ENCODE peak calls at places on chromosomes 4 and X, in nine cellular contexts. A is right cardiac atrium, Z is tibial artery, D is mammary epithelial cell, N is heart right ventricle, V is pancreas, C is tibial nerve, R is WERI-Rb-1, B is A549. K is an unnamed sample.

GRCh38 chrX:136147320-136147901 is at the start of gene FHL1:
- DNase-seq in A (peak; percentile 73), Z (peak; percentile 86), D (no peak), N (peak; percentile 76), V (peak; percentile 33), C (peak; percentile 38), R (peak; percentile 45), B (peak; percentile 18), K (no peak)

GRCh38 chrX:29952016-29952415 is 263.3 kb upstream of the MAGEB2 start:
- DNase-seq in A (no peak), Z (no peak), D (no peak), N (no peak), V (no peak), C (no peak), R (no peak), B (no peak), K (no peak)

GRCh38 chr4:56440983-56441382 is 4.9 kb downstream of the PAICS start:
- DNase-seq in A (no peak), Z (no peak), D (no peak), N (no peak), V (no peak), C (no peak), R (no peak), B (no peak), K (no peak)

GRCh38 chr4:179465131-179465797 is 2023.0 kb upstream of the AGA start:
- DNase-seq in A (no peak), Z (no peak), D (no peak), N (no peak), V (no peak), C (no peak), R (no peak), B (no peak), K (no peak)

GRCh38 chr4:744212-744841 is 38.7 kb downstream of the PCGF3 start:
- DNase-seq in A (no peak), Z (no peak), D (no peak), N (peak; percentile 7), V (no peak), C (no peak), R (no peak), B (no peak), K (no peak)

GRCh38 chr4:121156822-121157769 is 7.0 kb downstream of the TNIP3 start:
- DNase-seq in A (peak; percentile 32), Z (no peak), D (no peak), N (peak; percentile 15), V (peak; percentile 20), C (no peak), R (peak; percentile 55), B (peak; percentile 22), K (no peak)

GRCh38 chrX:123422875-123423274 is 238.8 kb downstream of the GRIA3 start:
- DNase-seq in A (peak; percentile 14), Z (peak; percentile 63), D (peak; percentile 27), N (no peak), V (no peak), C (no peak), R (peak; percentile 18), B (peak; percentile 3), K (no peak)

GRCh38 chr4:185128272-185129119 is 14.6 kb upstream of the SLC25A4 start:
- DNase-seq in A (peak; percentile 37), Z (no peak), D (peak; percentile 20), N (peak; percentile 43), V (no peak), C (no peak), R (no peak), B (peak; percentile 40), K (no peak)

GRCh38 chrX:134177527-134177926 is 59.5 kb upstream of the CCDC160 start:
- DNase-seq in A (no peak), Z (no peak), D (no peak), N (no peak), V (no peak), C (no peak), R (no peak), B (no peak), K (no peak)

GRCh38 chrX:13081385-13082285 is 37.2 kb upstream of the FAM9C start:
- DNase-seq in A (no peak), Z (no peak), D (no peak), N (no peak), V (no peak), C (no peak), R (no peak), B (no peak), K (no peak)

DNA sequence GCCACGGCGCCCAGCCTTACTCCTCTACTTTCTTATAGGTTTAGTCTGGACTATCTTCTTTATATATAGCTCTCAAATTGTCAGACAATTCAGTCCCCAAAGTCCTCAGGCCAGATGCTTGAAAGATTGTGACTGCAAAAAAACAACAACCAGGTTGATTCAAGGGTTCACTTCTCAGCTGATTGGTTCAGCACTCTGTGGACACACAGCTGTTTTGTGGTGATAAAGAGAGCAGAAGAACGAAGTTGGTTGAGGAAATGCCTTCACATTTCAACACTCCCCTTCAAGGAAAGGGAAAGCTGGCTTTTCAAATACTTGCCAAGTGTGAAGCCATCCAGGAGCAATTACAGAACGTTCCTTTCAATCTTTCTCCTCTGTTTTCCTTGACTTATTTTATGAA is 166.8 kb downstream of the SHROOM3 start:
- DNase-seq in A (no peak), Z (no peak), D (no peak), N (no peak), V (no peak), C (no peak), R (no peak), B (no peak), K (no peak)
- H3K4me3 ChIP-seq in A (no peak overlapping the region), Z (no peak overlapping the region), D (no peak overlapping the region), N (no peak overlapping the region), V (no peak overlapping the region), C (no peak overlapping the region), R (no peak overlapping the region), B (no peak overlapping the region), K (no peak overlapping the region)

GRCh38 chr4:14449308-14449707 is 553.0 kb upstream of the CPEB2 start:
- DNase-seq in A (no peak), Z (no peak), D (no peak), N (no peak), V (no peak), C (no peak), R (no peak), B (no peak), K (no peak)

GRCh38 chr4:14441550-14441949 is 560.7 kb upstream of the CPEB2 start:
- DNase-seq in A (no peak), Z (no peak), D (no peak), N (no peak), V (no peak), C (no peak), R (no peak), B (no peak), K (no peak)

GRCh38 chr4:14446904-14447303 is 555.4 kb upstream of the CPEB2 start:
- DNase-seq in A (no peak), Z (no peak), D (no peak), N (no peak), V (no peak), C (no peak), R (no peak), B (no peak), K (no peak)

GRCh38 chr4:14445882-14446281 is 556.4 kb upstream of the CPEB2 start:
- DNase-seq in A (no peak), Z (no peak), D (peak; percentile 87), N (no peak), V (no peak), C (no peak), R (no peak), B (no peak), K (no peak)

DNA sequence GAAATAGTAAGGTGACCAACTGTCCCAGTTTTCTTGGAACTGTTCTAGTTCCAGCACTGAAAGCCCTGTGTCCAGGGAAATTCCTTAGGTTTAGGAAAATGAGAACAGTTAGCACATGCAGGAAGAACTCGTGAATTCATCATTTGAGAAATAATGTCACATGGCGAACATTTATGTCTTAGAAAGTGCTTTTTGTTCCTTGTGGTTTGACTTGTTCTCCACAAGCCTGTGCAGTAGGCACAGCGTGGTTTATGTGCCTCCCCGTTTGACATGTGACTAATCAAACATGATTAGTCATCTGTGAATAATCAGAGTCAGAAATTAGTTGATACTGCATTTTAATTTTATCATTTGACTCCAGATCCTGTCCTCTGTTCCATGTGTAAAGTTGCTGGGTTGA is 556.0 kb upstream of the CPEB2 start:
- DNase-seq in A (no peak), Z (no peak), D (peak; percentile 91), N (no peak), V (no peak), C (no peak), R (no peak), B (no peak), K (no peak)
- H3K9me3 ChIP-seq in A (no peaks in the 10 kb centered on the region), Z (no peaks in the 10 kb centered on the region), D (no peaks in the 10 kb centered on the region), N (no peaks in the 10 kb centered on the region), V (no peaks in the 10 kb centered on the region), C (no peaks in the 10 kb centered on the region), R (no peaks in the 10 kb centered on the region), B (no peaks in the 10 kb centered on the region), K (no peaks in the 10 kb centered on the region)

DNA sequence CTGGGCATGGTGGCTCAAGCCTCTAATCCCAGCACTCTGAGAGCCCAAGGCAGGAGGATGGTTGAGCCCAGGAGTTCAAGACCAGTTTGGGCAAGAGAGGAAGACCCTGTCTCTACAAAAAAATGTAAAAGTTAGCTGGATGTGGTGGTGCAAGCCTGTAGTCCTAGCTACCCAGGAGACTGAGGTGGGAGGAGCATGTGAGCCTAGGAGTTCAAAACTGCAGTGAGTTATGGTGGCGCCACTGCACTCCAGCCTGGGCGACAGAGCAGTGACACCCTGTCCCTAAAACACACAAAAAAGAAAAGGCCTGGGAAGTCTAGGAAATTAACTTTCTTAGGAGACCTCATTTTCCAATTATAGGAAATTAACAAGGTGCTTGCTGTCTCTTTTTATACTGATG is 76.8 kb downstream of the JAKMIP1 start:
- DNase-seq in A (no peak), Z (no peak), D (no peak), N (no peak), V (no peak), C (no peak), R (no peak), B (no peak), K (no peak)
- H3K27ac ChIP-seq in A (no peak overlapping the region), Z (no peak overlapping the region), D (no peak overlapping the region), N (no peak overlapping the region), V (no peak overlapping the region), C (no peak overlapping the region), R (peak overlapping the region; percentile 36), B (no peak overlapping the region), K (no peak overlapping the region)

GRCh38 chr4:93828332-93828829 is at the start of gene ATOH1:
- DNase-seq in A (peak; percentile 16), Z (no peak), D (peak; percentile 17), N (peak; percentile 21), V (peak; percentile 16), C (no peak), R (peak; percentile 52), B (peak; percentile 18), K (no peak)

GRCh38 chr4:93827272-93827947 is 1.1 kb upstream of the ATOH1 start:
- DNase-seq in A (no peak), Z (no peak), D (no peak), N (no peak), V (no peak), C (no peak), R (peak; percentile 29), B (no peak), K (no peak)

GRCh38 chr4:93830090-93830818 is 1.7 kb downstream of the ATOH1 start:
- DNase-seq in A (no peak), Z (no peak), D (no peak), N (no peak), V (no peak), C (no peak), R (no peak), B (no peak), K (no peak)

GRCh38 chr4:93829531-93830089 is 1.1 kb downstream of the ATOH1 start:
- DNase-seq in A (no peak), Z (no peak), D (no peak), N (no peak), V (no peak), C (no peak), R (no peak), B (no peak), K (no peak)

GRCh38 chr4:93828830-93829530 is 427 bp downstream of the ATOH1 start:
- DNase-seq in A (peak; percentile 12), Z (no peak), D (no peak), N (peak; percentile 11), V (no peak), C (no peak), R (peak; percentile 28), B (no peak), K (no peak)
- H3K4me3 ChIP-seq in A (peak overlapping the region; percentile 58), Z (peak overlapping the region; percentile 44), D (peak overlapping the region; percentile 1), N (peak overlapping the region; percentile 40), V (no peak overlapping the region), C (peak overlapping the region; percentile 13), R (peak overlapping the region; percentile 66), B (peak overlapping the region; percentile 51), K (peak overlapping the region; percentile 45)